ENCODE peak calls at places on chromosomes 16 and 17, in six cellular contexts. V is bronchial epithelial cell, K is pancreas, P is prostate gland, R is cardiac muscle cell, M is left ventricle myocardium inferior. O is an unnamed sample.

GRCh38 chr16:88703486-88704309 is 2.5 kb downstream of the RNF166 start:
- DNase-seq in K (no peak), R (no peak), M (peak; percentile 55), V (no peak), P (no peak), O (no peak)

GRCh38 chr17:41895617-41896016 is 23.1 kb downstream of the ACLY start:
- DNase-seq in P (no peak), M (peak; percentile 30), V (no peak), K (no peak), R (no peak), O (no peak)

GRCh38 chr17:4836221-4836620 is 3.1 kb downstream of the MINK1 start:
- DNase-seq in K (no peak), P (no peak), M (no peak), R (no peak), V (no peak), O (no peak)

GRCh38 chr17:48605991-48606891 is 1.5 kb upstream of the HOXB6 start:
- DNase-seq in V (no peak), P (no peak), M (no peak), R (no peak), K (no peak), O (no peak)

GRCh38 chr17:31007695-31008373 is 37.0 kb downstream of the RNF135 start:
- DNase-seq in P (no peak), K (no peak), R (no peak), M (no peak), V (no peak), O (peak; percentile 46)

GRCh38 chr17:60817187-60817586 is 139.5 kb downstream of the BCAS3 start:
- DNase-seq in M (no peak), P (no peak), R (no peak), K (no peak), V (peak; percentile 89), O (peak; percentile 4)

GRCh38 chr16:65315004-65315398 is 193.1 kb upstream of the CDH11 start:
- DNase-seq in V (no peak), P (no peak), M (peak; percentile 75), K (no peak), R (no peak), O (no peak)

GRCh38 chr16:180101-180920 is at the start of gene HBQ1:
- DNase-seq in M (peak; percentile 17), P (no peak), K (no peak), V (no peak), R (peak; percentile 82), O (peak; percentile 52)

GRCh38 chr17:58306131-58306951 is 22.3 kb downstream of the TSPOAP1 start:
- DNase-seq in V (no peak), R (no peak), M (no peak), P (no peak), K (no peak), O (no peak)

GRCh38 chr16:56883586-56883985 is 18.6 kb downstream of the SLC12A3 start:
- DNase-seq in M (no peak), K (no peak), V (no peak), R (no peak), P (no peak), O (no peak)

GRCh38 chr17:13725286-13725990 is 123.7 kb upstream of the HS3ST3A1 start:
- DNase-seq in P (no peak), M (no peak), K (no peak), R (no peak), V (peak; percentile 17), O (no peak)

GRCh38 chr17:75459590-75460267 is 3.3 kb downstream of the TMEM94 start:
- DNase-seq in P (no peak), R (no peak), K (no peak), V (peak; percentile 84), M (no peak), O (peak; percentile 3)

GRCh38 chr16:87043273-87044030 is 273.7 kb downstream of the C16orf95 start:
- DNase-seq in K (no peak), V (no peak), R (no peak), P (no peak), M (no peak), O (no peak)

GRCh38 chr17:77427471-77427991 is 286.8 kb downstream of the SEC14L1 start:
- DNase-seq in P (no peak), R (no peak), V (peak; percentile 67), K (no peak), M (peak; percentile 66), O (no peak)

GRCh38 chr17:5418858-5419355 is 555 bp downstream of the NUP88 start:
- DNase-seq in M (no peak), K (no peak), R (peak; percentile 48), P (peak; percentile 52), V (peak; percentile 71), O (no peak)

GRCh38 chr17:37743612-37743874 is 1.3 kb downstream of the HNF1B start:
- DNase-seq in R (no peak), P (no peak), V (no peak), M (no peak), K (no peak), O (no peak)

GRCh38 chr17:78791840-78792709 is 10.0 kb upstream of the CYTH1 start:
- DNase-seq in P (no peak), K (no peak), V (no peak), R (no peak), M (no peak), O (no peak)

GRCh38 chr17:28644782-28645575 is at the start of gene BLTP2:
- DNase-seq in K (peak; percentile 97), R (peak; percentile 97), V (peak; percentile 85), M (peak; percentile 97), P (peak; percentile 95), O (peak; percentile 94)
- H3K36me3 ChIP-seq in K (peaks cover 6% of the 10 kb centered on the region), R (peaks cover 27% of the 10 kb centered on the region), V (peaks cover 23% of the 10 kb centered on the region), M (peaks cover 49% of the 10 kb centered on the region), P (no peaks in the 10 kb centered on the region), O (peaks cover 44% of the 10 kb centered on the region)

GRCh38 chr16:84680165-84680842 is 19.5 kb upstream of the USP10 start:
- DNase-seq in M (no peak), P (no peak), K (no peak), R (no peak), V (no peak), O (no peak)

GRCh38 chr16:84684592-84684965 is 15.2 kb upstream of the USP10 start:
- DNase-seq in M (no peak), V (no peak), R (no peak), K (no peak), P (no peak), O (no peak)

GRCh38 chr16:84677849-84678248 is 22.0 kb upstream of the USP10 start:
- DNase-seq in P (no peak), V (no peak), R (no peak), K (no peak), M (no peak), O (no peak)

GRCh38 chr16:84683691-84684591 is 15.9 kb upstream of the USP10 start:
- DNase-seq in M (no peak), P (no peak), R (no peak), V (no peak), K (no peak), O (peak; percentile 52)

DNA sequence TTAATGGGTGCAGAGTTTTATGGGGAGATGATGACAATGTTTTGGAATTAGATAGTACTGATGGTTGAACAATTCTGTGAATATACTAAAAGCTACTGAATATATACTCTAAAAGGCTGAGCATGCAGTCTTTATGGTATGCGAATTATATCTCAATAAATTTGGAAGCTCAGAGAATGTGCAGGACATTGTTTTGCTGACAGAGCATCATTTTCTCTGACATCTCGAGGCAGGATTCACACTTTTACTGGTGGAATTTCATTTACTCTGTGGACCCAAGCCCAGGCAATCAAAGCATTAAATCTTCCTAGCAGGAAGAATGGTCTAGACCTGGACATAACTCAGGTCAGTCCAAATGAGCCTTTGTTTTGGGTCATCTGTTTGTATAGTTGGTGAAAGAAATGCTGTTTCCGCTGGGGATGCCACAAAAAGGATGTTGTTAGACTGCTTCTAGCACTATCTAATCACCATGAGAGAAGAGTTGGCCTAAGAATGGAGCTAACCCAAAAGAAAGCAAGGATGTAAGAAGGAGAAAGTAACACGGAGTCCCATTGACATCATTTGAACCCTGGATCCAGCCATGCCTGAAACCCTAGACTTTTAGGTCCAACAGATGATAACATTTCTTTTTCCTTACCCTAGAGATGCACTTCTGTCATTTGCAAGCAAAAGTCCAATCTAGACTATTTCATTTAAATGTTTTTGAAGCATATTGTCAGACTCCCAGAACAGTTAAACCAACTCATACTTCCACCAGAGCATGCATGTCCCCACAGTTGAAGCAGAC is 18.8 kb upstream of the USP10 start:
- DNase-seq in K (no peak), P (no peak), V (no peak), R (no peak), M (no peak), O (no peak)
- H3K36me3 ChIP-seq in K (no peaks in the 10 kb centered on the region), P (no peaks in the 10 kb centered on the region), V (no peaks in the 10 kb centered on the region), R (no peaks in the 10 kb centered on the region), M (no peaks in the 10 kb centered on the region), O (no peaks in the 10 kb centered on the region)

DNA sequence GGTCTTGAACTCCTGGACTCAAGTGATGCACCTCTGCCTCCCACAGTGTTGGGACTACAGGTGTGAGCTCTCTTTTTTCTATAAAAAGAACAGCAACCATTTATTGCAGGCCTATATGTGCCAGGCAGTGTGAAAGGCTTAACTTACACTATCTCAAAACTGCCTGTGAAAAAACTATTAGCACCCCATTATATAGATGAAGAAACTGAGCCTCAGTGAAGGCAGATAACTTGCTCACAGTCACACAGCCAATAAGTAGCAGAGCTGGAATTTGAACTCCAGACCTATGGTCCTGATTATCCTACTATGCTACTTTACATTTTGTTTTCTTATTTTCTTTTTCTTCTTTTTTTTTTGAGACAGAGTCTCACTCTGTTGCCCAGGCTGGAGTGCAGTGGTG is 15.1 kb downstream of the NDE1 start:
- DNase-seq in M (no peak), P (no peak), R (no peak), K (no peak), V (no peak), O (no peak)
- H3K36me3 ChIP-seq in M (peaks cover 59% of the 10 kb centered on the region), P (no peaks in the 10 kb centered on the region), R (peaks cover 25% of the 10 kb centered on the region), K (no peaks in the 10 kb centered on the region), V (peaks cover 33% of the 10 kb centered on the region), O (peaks cover 55% of the 10 kb centered on the region)

DNA sequence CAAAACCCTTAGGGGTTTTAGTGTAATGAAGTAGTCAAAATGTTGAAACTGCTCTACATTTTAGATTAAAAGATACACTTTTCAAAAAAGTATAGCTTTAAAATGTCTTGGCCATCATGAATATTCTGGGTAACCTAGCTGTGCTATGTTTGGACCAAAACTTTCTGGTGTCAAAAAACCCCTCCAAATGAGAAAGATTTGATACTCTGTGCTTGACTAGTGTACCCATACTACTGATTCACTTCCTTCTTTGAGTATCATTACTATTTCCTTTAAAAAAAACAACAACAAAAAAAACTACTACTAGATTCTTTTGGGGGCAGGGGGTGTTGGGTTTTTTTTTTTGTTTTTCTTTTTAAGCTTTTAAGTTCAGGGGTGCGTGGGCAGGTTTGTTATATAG is 37.3 kb downstream of the PTRH2 start:
- DNase-seq in V (no peak), K (no peak), M (no peak), R (no peak), P (no peak), O (no peak)
- H3K36me3 ChIP-seq in V (peaks cover 8% of the 10 kb centered on the region), K (no peaks in the 10 kb centered on the region), M (peaks cover 88% of the 10 kb centered on the region), R (peaks cover 86% of the 10 kb centered on the region), P (peaks cover 3% of the 10 kb centered on the region), O (peaks cover 58% of the 10 kb centered on the region)

DNA sequence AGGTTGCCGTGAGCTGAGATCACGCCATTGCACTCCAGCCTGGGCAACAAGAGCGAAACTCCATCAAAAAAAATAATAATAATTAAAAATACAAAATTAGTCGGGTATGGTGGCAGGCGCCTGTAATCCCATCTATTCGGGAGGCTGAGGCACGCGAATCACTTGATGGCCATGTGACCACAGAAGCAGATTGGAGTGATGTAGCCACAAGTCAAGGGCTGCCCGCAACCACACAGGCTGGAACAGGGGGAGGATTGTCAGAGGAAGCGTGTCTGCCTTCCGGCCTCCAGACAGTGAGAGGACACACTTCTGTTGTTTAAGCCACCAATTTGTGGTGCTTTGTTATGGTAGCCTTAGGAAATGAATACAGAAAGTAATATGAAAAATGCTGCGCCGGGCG is 11.8 kb upstream of the NAGS start:
- DNase-seq in K (no peak), P (no peak), R (no peak), V (no peak), M (no peak), O (no peak)
- H3K36me3 ChIP-seq in K (no peaks in the 10 kb centered on the region), P (no peaks in the 10 kb centered on the region), R (no peaks in the 10 kb centered on the region), V (no peaks in the 10 kb centered on the region), M (no peaks in the 10 kb centered on the region), O (no peaks in the 10 kb centered on the region)

O was measured in HAP-1.